ENCODE peak calls at places on chromosomes 4 and X, in four cellular contexts. Z, Q, S and A are unnamed samples.

GRCh38 chr4:28557755-28558154 is 1697.1 kb downstream of the STIM2 start:
- DNase-seq in Z (no peak), Q (no peak), S (peak), A (peak)

GRCh38 chrX:9902651-9903050 is 64.5 kb upstream of the CLDN34 start:
- DNase-seq in Z (no peak), Q (no peak), S (peak), A (no peak)

GRCh38 chrX:12421918-12422317 is 283.6 kb downstream of the FRMPD4 start:
- DNase-seq in Z (no peak), Q (no peak), S (peak), A (peak)

GRCh38 chr4:165879581-165879980 is 6.5 kb downstream of the TLL1 start:
- DNase-seq in Z (no peak), Q (no peak), S (no peak), A (no peak)

GRCh38 chr4:180521181-180521580 is 1722.0 kb upstream of the TENM3 start:
- DNase-seq in Z (no peak), Q (no peak), S (peak), A (no peak)

GRCh38 chr4:109912706-109913621 is at the start of gene EGF:
- DNase-seq in Z (no peak), Q (peak), S (peak), A (no peak)

GRCh38 chr4:26985836-26986235 is 125.2 kb downstream of the STIM2 start:
- DNase-seq in Z (peak), Q (no peak), S (no peak), A (no peak)

GRCh38 chr4:188254211-188254610 is 115.0 kb downstream of the TRIML1 start:
- DNase-seq in Z (no peak), Q (no peak), S (peak), A (no peak)

GRCh38 chrX:64642482-64642881 is 247.2 kb upstream of the MTMR8 start:
- DNase-seq in Z (no peak), Q (no peak), S (no peak), A (no peak)

GRCh38 chr4:77040265-77040664 is 35.5 kb downstream of the CCNI start:
- DNase-seq in Z (no peak), Q (no peak), S (peak), A (peak)

GRCh38 chr4:179492260-179492844 is 2050.1 kb upstream of the AGA start:
- DNase-seq in Z (no peak), Q (no peak), S (no peak), A (no peak)

GRCh38 chrX:68710870-68711576 is 63.6 kb downstream of the STARD8 start:
- DNase-seq in Z (no peak), Q (peak), S (peak), A (peak)

GRCh38 chr4:3530663-3531254 is 1.5 kb downstream of the LRPAP1 start:
- DNase-seq in Z (no peak), Q (no peak), S (no peak), A (no peak)

GRCh38 chrX:37888010-37888409 is 40.6 kb upstream of the DYNLT3 start:
- DNase-seq in Z (no peak), Q (no peak), S (no peak), A (no peak)

GRCh38 chr4:38157592-38157991 is 197.4 kb downstream of the PTTG2 start:
- DNase-seq in Z (no peak), Q (no peak), S (no peak), A (no peak)

GRCh38 chr4:41135761-41136160 is 78.6 kb downstream of the APBB2 start:
- DNase-seq in Z (no peak), Q (no peak), S (no peak), A (no peak)

GRCh38 chr4:145507636-145508035 is 26.0 kb downstream of the SMAD1 start:
- DNase-seq in Z (no peak), Q (no peak), S (peak), A (peak)
- TF ChIP-seq FOS in Z (no peak), Q (no peak), S (no peak), A (peak)

GRCh38 chr4:78059524-78059889 is 2.4 kb downstream of the FRAS1 start:
- DNase-seq in Z (no peak), Q (peak), S (peak), A (peak)
- TF ChIP-seq FOS in Z (no peak), Q (no peak), S (no peak), A (no peak)

DNA sequence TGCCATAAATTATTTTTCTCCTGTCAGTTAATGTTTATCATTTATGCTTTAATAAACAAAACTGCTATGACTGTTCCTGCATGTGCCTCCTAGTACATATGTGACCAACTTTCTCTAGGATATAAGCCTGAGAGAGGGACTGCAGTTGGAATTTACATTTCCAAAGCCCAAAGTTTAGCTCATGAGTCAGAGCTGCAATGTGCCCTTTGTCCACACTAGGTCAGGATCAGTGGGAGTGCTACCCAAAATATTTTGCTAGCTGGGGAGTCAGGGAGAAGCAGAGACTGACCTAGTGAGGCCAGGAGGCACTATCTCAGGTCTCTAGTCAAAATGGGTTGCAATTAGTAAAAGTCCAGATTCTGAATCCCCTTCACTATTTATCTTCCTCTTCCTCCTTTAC is 92.7 kb downstream of the AR start:
- DNase-seq in Z (no peak), Q (no peak), S (no peak), A (no peak)
- TF ChIP-seq FOS in Z (no peak), Q (no peak), S (no peak), A (no peak)

GRCh38 chrX:153766098-153766817 is 2.2 kb downstream of the PLXNB3 start:
- DNase-seq in Z (no peak), Q (peak), S (peak), A (peak)

GRCh38 chrX:153764786-153765137 is 713 bp downstream of the PLXNB3 start:
- DNase-seq in Z (no peak), Q (no peak), S (no peak), A (no peak)

GRCh38 chrX:153766871-153767673 is 3.0 kb downstream of the PLXNB3 start:
- DNase-seq in Z (no peak), Q (no peak), S (no peak), A (no peak)

GRCh38 chrX:153763989-153764755 is at the start of gene PLXNB3:
- DNase-seq in Z (peak), Q (peak), S (peak), A (peak)

DNA sequence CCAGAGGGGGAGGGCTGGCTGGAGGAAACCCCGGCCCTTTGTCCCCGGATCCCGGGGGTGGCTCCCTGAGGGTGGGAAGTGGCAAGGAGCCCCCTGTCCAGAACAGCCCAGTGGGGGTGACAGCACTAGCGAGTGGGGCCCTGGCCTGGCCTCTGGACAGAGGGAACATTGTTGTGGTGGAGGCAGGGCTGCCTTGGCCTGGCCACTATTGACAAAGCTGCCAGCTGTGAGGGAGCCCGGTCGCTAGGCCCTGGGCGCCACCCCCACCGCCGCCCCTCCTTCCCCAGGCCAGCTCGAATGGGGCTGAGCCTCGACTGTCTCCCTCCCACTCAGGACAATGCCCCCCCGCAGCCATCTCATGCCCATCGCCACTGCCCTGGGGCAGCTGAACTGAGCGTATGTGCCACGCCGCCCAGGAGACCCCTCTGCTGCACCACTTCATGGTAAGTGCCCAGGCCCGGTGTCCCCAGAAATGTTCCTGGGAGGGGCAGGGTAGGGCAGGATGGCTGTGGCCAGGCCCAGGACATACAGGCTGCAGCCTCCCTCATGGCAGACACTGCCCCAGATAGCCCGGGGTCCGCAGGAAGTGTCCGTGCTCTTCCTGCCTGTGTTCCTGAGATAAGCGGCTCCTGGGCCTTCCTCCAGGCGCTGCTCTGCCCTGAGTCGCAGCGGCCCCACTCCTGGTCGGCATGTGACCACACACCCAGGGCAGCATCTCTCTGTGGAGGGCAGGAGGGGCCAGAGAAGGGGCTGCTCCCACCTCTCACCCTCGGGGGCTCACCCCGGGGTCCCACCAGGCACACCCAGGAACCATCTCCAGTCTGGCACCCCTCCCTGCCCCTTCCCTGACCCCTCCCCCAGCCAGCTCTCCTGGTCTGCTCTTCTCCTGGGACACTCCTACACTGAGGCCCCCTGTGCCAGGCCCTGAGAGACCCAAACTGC is 1.4 kb downstream of the PLXNB3 start:
- DNase-seq in Z (no peak), Q (peak), S (peak), A (peak)
- TF ChIP-seq FOS in Z (no peak), Q (no peak), S (no peak), A (no peak)

GRCh38 chr4:168880087-168880675 is 129.9 kb downstream of the CBR4 start:
- DNase-seq in Z (no peak), Q (no peak), S (peak), A (no peak)
- TF ChIP-seq FOS in Z (no peak), Q (no peak), S (no peak), A (no peak)

GRCh38 chr4:114729339-114729738 is 130.7 kb downstream of the UGT8 start:
- DNase-seq in Z (no peak), Q (no peak), S (no peak), A (no peak)
- TF ChIP-seq FOS in Z (no peak), Q (no peak), S (no peak), A (no peak)

GRCh38 chr4:140689628-140690027 is 66.6 kb downstream of the TBC1D9 start:
- DNase-seq in Z (no peak), Q (no peak), S (no peak), A (no peak)

GRCh38 chr4:140688711-140689598 is 67.2 kb downstream of the TBC1D9 start:
- DNase-seq in Z (no peak), Q (no peak), S (peak), A (no peak)

GRCh38 chr4:140693577-140693976 is 62.6 kb downstream of the TBC1D9 start:
- DNase-seq in Z (no peak), Q (no peak), S (peak), A (no peak)

GRCh38 chr4:140690093-140690492 is 66.1 kb downstream of the TBC1D9 start:
- DNase-seq in Z (no peak), Q (no peak), S (no peak), A (no peak)

DNA sequence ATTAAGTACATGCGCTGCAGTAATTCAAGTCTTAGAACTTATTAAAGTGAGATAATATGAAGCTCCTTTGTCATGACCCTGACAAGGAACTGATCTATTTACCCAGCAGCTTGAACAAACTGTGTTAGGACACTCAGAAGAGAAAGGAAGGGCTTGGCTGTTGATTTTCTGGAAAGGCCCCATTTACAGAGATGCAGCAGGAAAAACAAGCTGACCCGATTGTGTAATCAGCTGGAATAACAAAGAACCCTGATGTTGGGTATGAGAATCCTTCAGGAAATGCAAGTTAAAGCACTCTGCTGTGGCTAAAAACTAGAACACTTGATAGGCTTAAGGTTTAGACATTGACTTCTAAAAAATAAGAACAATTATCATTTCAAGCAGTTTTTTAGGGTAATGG is 64.8 kb downstream of the TBC1D9 start:
- DNase-seq in Z (no peak), Q (no peak), S (peak), A (peak)
- TF ChIP-seq FOS in Z (no peak), Q (no peak), S (no peak), A (no peak)

GRCh38 chr4:145840162-145840768 is 98.4 kb downstream of the ZNF827 start:
- DNase-seq in Z (peak), Q (peak), S (peak), A (peak)
- TF ChIP-seq FOS in Z (no peak), Q (no peak), S (no peak), A (no peak)

GRCh38 chr4:114282937-114283336 is 303.5 kb upstream of the ARSJ start:
- DNase-seq in Z (no peak), Q (no peak), S (no peak), A (no peak)

GRCh38 chr4:114279066-114279465 is 299.6 kb upstream of the ARSJ start:
- DNase-seq in Z (no peak), Q (no peak), S (no peak), A (no peak)

GRCh38 chr4:114277690-114278089 is 298.2 kb upstream of the ARSJ start:
- DNase-seq in Z (no peak), Q (no peak), S (peak), A (no peak)

GRCh38 chr4:114284629-114285028 is 305.2 kb upstream of the ARSJ start:
- DNase-seq in Z (no peak), Q (no peak), S (no peak), A (no peak)

GRCh38 chr4:114281561-114281960 is 302.1 kb upstream of the ARSJ start:
- DNase-seq in Z (no peak), Q (no peak), S (peak), A (no peak)
- TF ChIP-seq FOS in Z (no peak), Q (no peak), S (no peak), A (no peak)